ENCODE peak calls at places on chromosomes 16 and 17, in four cellular contexts. K is heart left ventricle; H is CD8-positive, alpha-beta T cell; Z is K562. D is an unnamed sample.

GRCh38 chr16:86630471-86630870 is 52.1 kb downstream of the FOXL1 start:
- ATAC-seq in K (no peak), H (no peak), Z (no peak), D (no peak)

GRCh38 chr17:34547453-34548063 is 31.8 kb upstream of the TMEM132E start:
- ATAC-seq in K (no peak), H (no peak), Z (no peak), D (no peak)

GRCh38 chr17:50916026-50916707 is 50.0 kb upstream of the TOB1 start:
- ATAC-seq in K (no peak), H (no peak), Z (no peak), D (no peak)

GRCh38 chr16:25135239-25135878 is 23.8 kb downstream of the LCMT1 start:
- ATAC-seq in K (no peak), H (no peak), Z (no peak), D (no peak)

GRCh38 chr17:63306855-63307254 is 139.3 kb downstream of the CYB561 start:
- ATAC-seq in K (no peak), H (no peak), Z (no peak), D (no peak)

GRCh38 chr17:56505154-56505756 is 88.2 kb upstream of the NOG start:
- ATAC-seq in K (no peak), H (no peak), Z (no peak), D (no peak)

GRCh38 chr17:8153550-8153956 is 1.3 kb upstream of the PER1 start:
- ATAC-seq in K (peak; percentile 6), H (no peak), Z (peak; percentile 3), D (no peak)

GRCh38 chr17:40664582-40665333 is at the start of gene KRT222:
- ATAC-seq in K (no peak), H (no peak), Z (peak; percentile 48), D (no peak)

GRCh38 chr17:45935710-45936509 is 41.6 kb downstream of the MAPT start:
- ATAC-seq in K (no peak), H (no peak), Z (peak; percentile 70), D (no peak)

GRCh38 chr17:50192873-50193274 is 8.6 kb downstream of the COL1A1 start:
- ATAC-seq in K (no peak), H (no peak), Z (no peak), D (no peak)

GRCh38 chr16:69404275-69404805 is 18.5 kb upstream of the TERF2 start:
- ATAC-seq in K (peak; percentile 71), H (no peak), Z (peak; percentile 55), D (peak; percentile 51)

GRCh38 chr17:57620576-57620975 is 124.5 kb downstream of the CCDC182 start:
- ATAC-seq in K (no peak), H (no peak), Z (no peak), D (no peak)
- H3K36me3 ChIP-seq in K (no peaks in the 10 kb centered on the region), H (peaks cover 8% of the 10 kb centered on the region), Z (peaks cover 19% of the 10 kb centered on the region), D (no peaks in the 10 kb centered on the region)

GRCh38 chr17:54666559-54666958 is 234.1 kb upstream of the TOM1L1 start:
- ATAC-seq in K (no peak), H (no peak), Z (no peak), D (no peak)
- TF ChIP-seq CTCF in K (no peak), H (no peak), Z (no peak), D (no peak)

GRCh38 chr17:83195330-83196087 is 116.1 kb downstream of the METRNL start:
- ATAC-seq in K (peak; percentile 74), H (no peak), Z (no peak), D (peak; percentile 50)
- H3K9me3 ChIP-seq in K (no peaks in the 10 kb centered on the region), H (no peaks in the 10 kb centered on the region), Z (no peaks in the 10 kb centered on the region), D (no peaks in the 10 kb centered on the region)

DNA sequence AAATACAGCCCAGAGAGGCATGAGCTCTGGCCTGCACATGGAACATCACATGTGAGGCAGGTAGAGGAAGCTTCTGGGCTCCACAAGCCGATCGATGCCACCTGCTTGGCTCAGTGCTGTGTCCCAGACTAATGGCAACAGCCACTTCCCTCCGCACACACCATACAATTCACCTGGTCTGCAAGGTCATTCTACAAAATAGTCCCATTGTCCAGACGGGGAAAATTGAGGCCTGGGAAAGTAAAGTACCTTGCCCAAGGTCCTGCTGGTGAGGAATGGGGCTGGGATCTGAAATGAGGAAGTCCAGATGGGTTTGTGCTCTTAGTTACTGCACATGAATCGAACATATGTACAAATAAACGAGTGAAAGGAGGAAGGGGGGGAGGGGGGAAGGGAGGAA is 88.0 kb downstream of the LITAF start:
- ATAC-seq in K (no peak), H (no peak), Z (no peak), D (no peak)
- H3K36me3 ChIP-seq in K (no peaks in the 10 kb centered on the region), H (no peaks in the 10 kb centered on the region), Z (no peaks in the 10 kb centered on the region), D (no peaks in the 10 kb centered on the region)

GRCh38 chr17:52157603-52158449 is 688 bp downstream of the CA10 start:
- ATAC-seq in K (no peak), H (no peak), Z (no peak), D (no peak)

GRCh38 chr17:52159159-52159809 is 770 bp upstream of the CA10 start:
- ATAC-seq in K (no peak), H (no peak), Z (no peak), D (no peak)

GRCh38 chr17:52159810-52160578 is 1.5 kb upstream of the CA10 start:
- ATAC-seq in K (no peak), H (no peak), Z (no peak), D (no peak)

GRCh38 chr17:52157161-52157560 is 1.4 kb downstream of the CA10 start:
- ATAC-seq in K (no peak), H (no peak), Z (no peak), D (no peak)

GRCh38 chr17:52158450-52159042 is at the start of gene CA10:
- ATAC-seq in K (no peak), H (no peak), Z (no peak), D (no peak)
- TF ChIP-seq CTCF in K (no peak), H (no peak), Z (no peak), D (no peak)

GRCh38 chr16:31886227-31886626 is 12.6 kb downstream of the ZNF267 start:
- ATAC-seq in K (no peak), H (no peak), Z (no peak), D (no peak)
- H3K9me3 ChIP-seq in K (no peaks in the 10 kb centered on the region), H (no peaks in the 10 kb centered on the region), Z (peaks cover 26% of the 10 kb centered on the region), D (no peaks in the 10 kb centered on the region)

D was measured in gastroesophageal sphincter.